ENCODE peak calls at places on chromosomes 5 and 9, in four cellular contexts. E is H1, H is H9, Q is IMR-90. C is an unnamed sample.

GRCh38 chr5:63805151-63805550 is 157.1 kb downstream of the HTR1A start:
- DNase-seq in Q (no peak), E (no peak), H (no peak), C (no peak)

GRCh38 chr5:83608122-83608521 is 112.5 kb downstream of the HAPLN1 start:
- DNase-seq in E (peak; percentile 31), Q (peak; percentile 40), H (peak; percentile 73), C (peak; percentile 84)

GRCh38 chr9:129319076-129319937 is 141.2 kb upstream of the IER5L start:
- DNase-seq in H (peak; percentile 20), E (no peak), Q (no peak), C (no peak)

GRCh38 chr9:121720992-121721350 is 69.5 kb downstream of the DAB2IP start:
- DNase-seq in E (no peak), H (no peak), Q (no peak), C (no peak)

GRCh38 chr9:87834357-87834756 is 48.3 kb upstream of the SPATA31E1 start:
- DNase-seq in Q (no peak), H (peak; percentile 91), E (peak; percentile 49), C (peak; percentile 85)

GRCh38 chr5:109191153-109191558 is 218.6 kb downstream of the PJA2 start:
- DNase-seq in E (no peak), Q (peak; percentile 64), H (no peak), C (peak; percentile 44)

GRCh38 chr5:132389453-132390286 is 20.2 kb downstream of the SLC22A5 start:
- DNase-seq in H (no peak), E (no peak), Q (peak; percentile 100), C (peak; percentile 94)

GRCh38 chr5:157485811-157486739 is 26.1 kb downstream of the NIPAL4 start:
- DNase-seq in Q (no peak), E (no peak), H (no peak), C (no peak)

GRCh38 chr5:140232731-140233130 is 57.7 kb downstream of the CYSTM1 start:
- DNase-seq in H (no peak), E (no peak), Q (no peak), C (no peak)

GRCh38 chr9:111634860-111635259 is 3.7 kb downstream of the DNAJC25 start:
- DNase-seq in E (no peak), Q (no peak), H (no peak), C (no peak)

GRCh38 chr9:118569151-118569550 is 800.1 kb downstream of the BRINP1 start:
- DNase-seq in H (no peak), E (no peak), Q (no peak), C (no peak)

GRCh38 chr9:88949425-88949824 is 41.8 kb upstream of the S1PR3 start:
- DNase-seq in E (no peak), Q (peak; percentile 52), H (no peak), C (no peak)

GRCh38 chr9:136609838-136610311 is 52.8 kb upstream of the EGFL7 start:
- DNase-seq in E (no peak), H (no peak), Q (no peak), C (no peak)

GRCh38 chr9:136608331-136609159 is 54.2 kb upstream of the EGFL7 start:
- DNase-seq in E (no peak), Q (no peak), H (no peak), C (no peak)

GRCh38 chr9:136607334-136607919 is 55.3 kb upstream of the EGFL7 start:
- DNase-seq in E (no peak), H (no peak), Q (no peak), C (no peak)

GRCh38 chr9:136610426-136610825 is 52.3 kb upstream of the EGFL7 start:
- DNase-seq in E (no peak), Q (no peak), H (no peak), C (no peak)

DNA sequence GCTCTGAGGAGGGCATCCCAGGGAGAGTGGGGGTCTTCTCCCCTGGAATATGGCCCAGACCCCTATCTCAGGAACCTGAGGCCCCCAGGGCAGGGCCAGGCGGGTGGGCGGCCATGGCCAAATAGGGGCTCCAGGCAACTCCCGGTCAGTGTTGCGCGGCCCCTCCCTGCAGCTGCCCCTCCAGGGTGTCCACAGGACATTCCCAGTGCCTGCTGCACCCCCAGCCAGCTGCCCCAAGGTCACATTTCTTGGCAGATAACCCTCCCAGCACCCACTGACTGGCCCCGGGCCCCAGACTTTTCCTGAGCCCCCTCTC is 53.6 kb upstream of the EGFL7 start:
- DNase-seq in Q (no peak), H (no peak), E (no peak), C (no peak)
- H3K18ac ChIP-seq in Q (no peak overlapping the region), H (no peak overlapping the region), E (no peak overlapping the region), C (no peak overlapping the region)

DNA sequence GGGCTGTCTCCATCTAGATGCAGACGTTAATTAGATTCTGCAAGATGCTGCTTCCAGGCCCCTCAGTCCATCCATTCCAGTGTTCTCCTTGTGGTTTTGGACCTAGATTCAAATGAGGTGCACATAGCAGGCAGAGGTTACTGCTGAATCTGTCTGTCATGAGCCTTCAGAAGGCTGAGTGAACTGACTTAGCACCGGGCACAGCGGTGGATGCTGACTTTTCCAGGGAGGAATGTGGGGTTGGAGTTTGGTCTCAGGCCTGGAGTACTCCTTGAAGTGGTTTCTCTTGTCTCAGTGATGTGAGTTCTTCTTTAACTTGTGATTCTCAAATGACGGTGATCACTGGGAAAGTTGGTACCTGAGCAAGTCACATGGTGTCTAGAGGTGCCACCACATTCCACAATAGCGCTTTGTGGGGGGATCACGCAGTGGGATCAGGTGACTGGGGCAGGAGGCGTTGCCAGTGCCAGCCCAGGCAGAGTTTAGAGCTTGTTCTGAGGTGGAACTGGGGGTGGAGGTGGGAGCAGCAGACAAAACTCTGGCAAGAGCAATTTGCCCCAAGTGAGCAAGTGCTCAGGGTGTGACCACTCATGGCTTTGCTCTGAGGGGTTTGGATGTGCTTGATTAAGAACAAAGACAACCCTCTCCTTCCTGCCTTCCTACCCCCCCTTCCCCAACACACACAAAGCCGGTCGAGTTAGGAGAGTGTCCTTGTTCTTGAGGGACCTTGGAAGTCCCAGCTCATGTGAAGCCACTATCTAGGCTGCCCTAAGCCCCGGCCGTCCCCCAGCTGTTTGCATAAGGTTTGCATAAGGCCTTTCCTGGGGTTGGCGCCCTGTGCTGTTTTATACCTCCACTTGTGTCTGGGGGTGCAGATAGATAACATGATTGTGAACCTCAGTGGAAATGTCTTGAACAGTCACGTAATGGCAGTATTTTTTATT is 25.1 kb downstream of the JADE2 start:
- DNase-seq in Q (peak; percentile 59), E (no peak), H (no peak), C (no peak)
- H3K4me1 ChIP-seq in Q (peaks cover 64% of the 10 kb centered on the region), E (peaks cover 4% of the 10 kb centered on the region), H (no peaks in the 10 kb centered on the region), C (peaks cover 5% of the 10 kb centered on the region)

GRCh38 chr5:115624994-115625393 is 842 bp downstream of the TMED7 start:
- DNase-seq in E (no peak), H (no peak), Q (no peak), C (no peak)

GRCh38 chr5:115625579-115626443 is at the start of gene TMED7:
- DNase-seq in E (peak; percentile 85), Q (peak; percentile 97), H (peak; percentile 97), C (peak; percentile 97)

GRCh38 chr5:115616892-115617291 is 8.9 kb downstream of the TMED7 start:
- DNase-seq in E (no peak), Q (no peak), H (no peak), C (no peak)

GRCh38 chr5:115623632-115624031 is 2.2 kb downstream of the TMED7 start:
- DNase-seq in H (no peak), E (no peak), Q (no peak), C (no peak)

DNA sequence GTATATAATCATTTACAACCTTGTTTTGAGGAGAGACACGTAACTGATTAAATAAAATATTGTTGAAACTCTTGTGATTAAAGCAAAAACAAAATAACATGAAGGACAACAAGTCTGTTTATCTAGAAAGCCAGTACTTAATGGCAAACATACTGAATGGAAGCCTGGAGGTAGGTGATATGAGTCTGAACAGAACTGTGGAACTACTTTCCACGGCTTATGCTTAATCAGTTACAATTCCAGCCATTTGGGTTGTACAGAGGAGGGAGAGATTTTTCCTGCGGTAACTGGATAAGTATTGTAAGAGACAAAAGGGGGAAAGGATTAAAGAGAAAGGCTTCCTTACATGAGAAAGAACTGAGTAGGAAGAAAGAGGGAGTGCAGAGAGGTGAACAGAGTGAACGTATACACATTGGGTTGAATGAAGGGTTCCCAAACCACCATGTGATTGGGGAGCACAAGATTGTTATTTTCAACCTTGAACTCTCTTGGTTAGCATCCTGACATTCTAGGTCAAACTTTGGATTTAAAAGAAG is 4.4 kb downstream of the TMED7 start:
- DNase-seq in E (no peak), Q (no peak), H (no peak), C (no peak)
- H4K5ac ChIP-seq in E (no peak overlapping the region), Q (no peak overlapping the region), H (no peak overlapping the region), C (no peak overlapping the region)

GRCh38 chr9:37977851-37978250 is 73.9 kb upstream of the SLC25A51 start:
- DNase-seq in H (no peak), E (no peak), Q (no peak), C (no peak)
- H3K18ac ChIP-seq in H (no peak overlapping the region), E (no peak overlapping the region), Q (peak overlapping the region; percentile 4), C (no peak overlapping the region)

GRCh38 chr9:12813960-12814876 is 39.4 kb downstream of the LURAP1L start:
- DNase-seq in H (no peak), Q (peak; percentile 100), E (no peak), C (peak; percentile 15)

GRCh38 chr9:12813533-12813932 is 38.7 kb downstream of the LURAP1L start:
- DNase-seq in Q (no peak), E (no peak), H (no peak), C (no peak)

GRCh38 chr9:12811935-12812334 is 37.1 kb downstream of the LURAP1L start:
- DNase-seq in E (no peak), H (no peak), Q (no peak), C (no peak)

GRCh38 chr9:12814877-12815237 is 40.0 kb downstream of the LURAP1L start:
- DNase-seq in Q (no peak), H (no peak), E (no peak), C (no peak)

GRCh38 chr9:12812710-12813109 is 37.9 kb downstream of the LURAP1L start:
- DNase-seq in Q (no peak), E (no peak), H (no peak), C (no peak)
- H3K4me1 ChIP-seq in Q (peaks cover 11% of the 10 kb centered on the region), E (no peaks in the 10 kb centered on the region), H (no peaks in the 10 kb centered on the region), C (no peaks in the 10 kb centered on the region)

GRCh38 chr5:42675602-42676001 is 81.0 kb upstream of the CCDC152 start:
- DNase-seq in H (no peak), E (no peak), Q (no peak), C (no peak)
- H4K5ac ChIP-seq in H (no peak overlapping the region), E (no peak overlapping the region), Q (no peak overlapping the region), C (no peak overlapping the region)

GRCh38 chr9:33025572-33026347 is 687 bp downstream of the DNAJA1 start:
- DNase-seq in E (no peak), H (peak; percentile 81), Q (peak; percentile 32), C (peak; percentile 84)
- H3K18ac ChIP-seq in E (peak overlapping the region; percentile 96), H (peak overlapping the region; percentile 85), Q (peak overlapping the region; percentile 36), C (peak overlapping the region; percentile 98)

C was measured in mesendoderm.